ENCODE peak calls at places on chromosomes 11 and 22, in seven cellular contexts. One of them, this sample, is unnamed.

GRCh38 chr11:44223261-44223660 is 86.7 kb downstream of the ALX4 start:
- DNase-seq in coronary artery: no peak
- DNase-seq in endodermal cell: no peak
- DNase-seq in HFFc6: peak
- DNase-seq in bronchial epithelial cell: no peak
- DNase-seq in GM12865: no peak
- DNase-seq in BJ: no peak
- DNase-seq in this sample: no peak

GRCh38 chr22:43239102-43239875 is 52.4 kb upstream of the TTLL12 start:
- DNase-seq in HFFc6: no peak
- DNase-seq in endodermal cell: no peak
- DNase-seq in GM12865: no peak
- DNase-seq in BJ: no peak
- DNase-seq in bronchial epithelial cell: no peak
- DNase-seq in coronary artery: no peak
- DNase-seq in this sample: no peak

GRCh38 chr22:41762980-41763779 is 37.3 kb upstream of the CCDC134 start:
- DNase-seq in HFFc6: no peak
- DNase-seq in endodermal cell: peak
- DNase-seq in GM12865: peak
- DNase-seq in bronchial epithelial cell: peak
- DNase-seq in coronary artery: no peak
- DNase-seq in BJ: no peak
- DNase-seq in this sample: no peak

GRCh38 chr11:87281496-87281895 is 243.8 kb downstream of the TMEM135 start:
- DNase-seq in GM12865: no peak
- DNase-seq in bronchial epithelial cell: peak
- DNase-seq in coronary artery: no peak
- DNase-seq in HFFc6: peak
- DNase-seq in endodermal cell: no peak
- DNase-seq in BJ: no peak
- DNase-seq in this sample: no peak

GRCh38 chr11:35179466-35180135 is 40.6 kb downstream of the CD44 start:
- DNase-seq in HFFc6: peak
- DNase-seq in BJ: no peak
- DNase-seq in GM12865: no peak
- DNase-seq in endodermal cell: no peak
- DNase-seq in bronchial epithelial cell: no peak
- DNase-seq in coronary artery: no peak
- DNase-seq in this sample: no peak

GRCh38 chr11:65329944-65330403 is 3.7 kb upstream of the DPF2 start:
- DNase-seq in bronchial epithelial cell: peak
- DNase-seq in coronary artery: no peak
- DNase-seq in HFFc6: peak
- DNase-seq in GM12865: peak
- DNase-seq in BJ: no peak
- DNase-seq in endodermal cell: peak
- DNase-seq in this sample: peak

GRCh38 chr11:1888811-1889526 is 2.7 kb downstream of the PRR33 start:
- DNase-seq in coronary artery: no peak
- DNase-seq in GM12865: no peak
- DNase-seq in HFFc6: no peak
- DNase-seq in bronchial epithelial cell: no peak
- DNase-seq in endodermal cell: no peak
- DNase-seq in BJ: no peak
- DNase-seq in this sample: no peak

GRCh38 chr22:19119949-19120348 is 2.3 kb downstream of the DGCR2 start:
- DNase-seq in coronary artery: no peak
- DNase-seq in HFFc6: no peak
- DNase-seq in GM12865: no peak
- DNase-seq in BJ: no peak
- DNase-seq in bronchial epithelial cell: no peak
- DNase-seq in endodermal cell: no peak
- DNase-seq in this sample: no peak

GRCh38 chr11:59787816-59788215 is 22.8 kb downstream of the MRPL16 start:
- DNase-seq in endodermal cell: no peak
- DNase-seq in GM12865: no peak
- DNase-seq in bronchial epithelial cell: peak
- DNase-seq in HFFc6: peak
- DNase-seq in BJ: no peak
- DNase-seq in coronary artery: no peak
- DNase-seq in this sample: no peak

GRCh38 chr11:94938399-94939055 is 34.8 kb downstream of the CWC15 start:
- DNase-seq in HFFc6: peak
- DNase-seq in BJ: peak
- DNase-seq in endodermal cell: no peak
- DNase-seq in coronary artery: no peak
- DNase-seq in bronchial epithelial cell: no peak
- DNase-seq in GM12865: no peak
- DNase-seq in this sample: no peak

GRCh38 chr11:2581151-2581930 is 118.5 kb downstream of the KCNQ1OT1 start:
- DNase-seq in bronchial epithelial cell: no peak
- DNase-seq in coronary artery: peak
- DNase-seq in BJ: no peak
- DNase-seq in HFFc6: no peak
- DNase-seq in GM12865: no peak
- DNase-seq in endodermal cell: peak
- DNase-seq in this sample: no peak

GRCh38 chr11:10331548-10332289 is 26.8 kb downstream of the ADM start:
- DNase-seq in endodermal cell: no peak
- DNase-seq in GM12865: no peak
- DNase-seq in BJ: no peak
- DNase-seq in HFFc6: no peak
- DNase-seq in coronary artery: no peak
- DNase-seq in bronchial epithelial cell: no peak
- DNase-seq in this sample: no peak

GRCh38 chr11:72735495-72736027 is 16.6 kb downstream of the ARAP1 start:
- DNase-seq in BJ: no peak
- DNase-seq in bronchial epithelial cell: peak
- DNase-seq in coronary artery: no peak
- DNase-seq in GM12865: no peak
- DNase-seq in endodermal cell: peak
- DNase-seq in HFFc6: peak
- DNase-seq in this sample: no peak

GRCh38 chr22:49330421-49331222 is 497.1 kb downstream of the BRD1 start:
- DNase-seq in BJ: no peak
- DNase-seq in HFFc6: no peak
- DNase-seq in GM12865: no peak
- DNase-seq in bronchial epithelial cell: no peak
- DNase-seq in coronary artery: peak
- DNase-seq in endodermal cell: peak
- DNase-seq in this sample: no peak

GRCh38 chr11:8363924-8364323 is 100.2 kb upstream of the LMO1 start:
- DNase-seq in bronchial epithelial cell: no peak
- DNase-seq in HFFc6: no peak
- DNase-seq in coronary artery: no peak
- DNase-seq in BJ: no peak
- DNase-seq in endodermal cell: no peak
- DNase-seq in GM12865: no peak
- DNase-seq in this sample: no peak

GRCh38 chr11:112797653-112798293 is 163.4 kb upstream of the NCAM1 start:
- DNase-seq in coronary artery: peak
- DNase-seq in GM12865: peak
- DNase-seq in endodermal cell: peak
- DNase-seq in BJ: no peak
- DNase-seq in bronchial epithelial cell: peak
- DNase-seq in HFFc6: no peak
- DNase-seq in this sample: no peak

GRCh38 chr11:112797072-112797471 is 164.1 kb upstream of the NCAM1 start:
- DNase-seq in HFFc6: no peak
- DNase-seq in coronary artery: no peak
- DNase-seq in BJ: no peak
- DNase-seq in endodermal cell: peak
- DNase-seq in bronchial epithelial cell: no peak
- DNase-seq in GM12865: no peak
- DNase-seq in this sample: no peak

GRCh38 chr11:112806256-112806655 is 155.0 kb upstream of the NCAM1 start:
- DNase-seq in GM12865: no peak
- DNase-seq in HFFc6: no peak
- DNase-seq in BJ: no peak
- DNase-seq in coronary artery: no peak
- DNase-seq in bronchial epithelial cell: no peak
- DNase-seq in endodermal cell: no peak
- DNase-seq in this sample: no peak

GRCh38 chr11:112805658-112806057 is 155.6 kb upstream of the NCAM1 start:
- DNase-seq in GM12865: no peak
- DNase-seq in HFFc6: no peak
- DNase-seq in bronchial epithelial cell: peak
- DNase-seq in BJ: no peak
- DNase-seq in endodermal cell: no peak
- DNase-seq in coronary artery: no peak
- DNase-seq in this sample: no peak

DNA sequence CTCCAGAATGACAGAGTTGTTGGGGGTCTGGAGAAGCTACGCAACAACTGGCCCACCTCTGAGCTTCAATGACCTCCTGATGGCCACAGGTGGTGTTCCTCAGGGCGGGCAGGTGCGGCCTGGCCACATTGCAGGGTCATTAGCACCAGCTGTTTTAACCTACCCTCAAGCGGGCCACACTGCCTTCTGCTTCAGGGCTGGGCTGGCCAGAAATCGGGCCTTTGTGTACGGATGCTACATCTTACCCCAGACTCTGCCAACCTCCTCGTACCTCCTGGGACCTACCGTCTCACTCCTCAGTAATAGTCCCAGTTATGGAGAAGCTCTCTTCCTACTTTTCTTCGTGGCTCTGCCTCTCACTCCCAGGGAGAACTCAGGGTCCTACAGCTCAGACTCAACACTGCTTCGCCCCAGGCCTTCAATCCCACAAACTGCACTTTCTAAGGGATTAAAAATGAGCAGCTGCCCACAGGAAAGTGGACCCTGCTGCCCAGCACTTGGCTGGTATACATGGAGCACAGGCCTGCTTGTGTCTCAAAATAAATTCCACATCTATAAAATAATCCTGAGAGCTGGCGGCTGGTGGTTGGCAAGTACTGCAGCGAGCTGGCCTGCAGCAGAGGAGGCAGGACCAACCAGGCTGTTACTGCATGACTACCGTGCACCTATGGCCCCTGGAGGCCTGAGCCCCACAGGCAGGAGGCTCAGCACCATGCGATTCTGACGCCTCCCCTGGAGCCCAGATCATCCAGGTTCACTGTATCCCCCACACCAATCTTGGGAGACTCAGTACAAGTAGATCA is 159.7 kb upstream of the NCAM1 start:
- DNase-seq in coronary artery: peak
- DNase-seq in endodermal cell: no peak
- DNase-seq in GM12865: no peak
- DNase-seq in HFFc6: no peak
- DNase-seq in BJ: no peak
- DNase-seq in bronchial epithelial cell: no peak
- DNase-seq in this sample: no peak
- TF ChIP-seq CTCF in coronary artery: no peak
- TF ChIP-seq CTCF in endodermal cell: no peak
- TF ChIP-seq CTCF in GM12865: no peak
- TF ChIP-seq CTCF in HFFc6: no peak
- TF ChIP-seq CTCF in BJ: no peak
- TF ChIP-seq CTCF in bronchial epithelial cell: no peak
- TF ChIP-seq CTCF in this sample: no peak

GRCh38 chr11:79953629-79954028 is 512.8 kb upstream of the TENM4 start:
- DNase-seq in BJ: no peak
- DNase-seq in HFFc6: no peak
- DNase-seq in coronary artery: no peak
- DNase-seq in bronchial epithelial cell: no peak
- DNase-seq in endodermal cell: no peak
- DNase-seq in GM12865: no peak
- DNase-seq in this sample: no peak
- TF ChIP-seq CTCF in BJ: no peak
- TF ChIP-seq CTCF in HFFc6: peak
- TF ChIP-seq CTCF in coronary artery: no peak
- TF ChIP-seq CTCF in bronchial epithelial cell: no peak
- TF ChIP-seq CTCF in endodermal cell: peak
- TF ChIP-seq CTCF in GM12865: no peak
- TF ChIP-seq CTCF in this sample: no peak

GRCh38 chr11:88295028-88295427 is 42.5 kb downstream of the CTSC start:
- DNase-seq in GM12865: peak
- DNase-seq in endodermal cell: no peak
- DNase-seq in bronchial epithelial cell: no peak
- DNase-seq in coronary artery: no peak
- DNase-seq in HFFc6: no peak
- DNase-seq in BJ: no peak
- DNase-seq in this sample: no peak

GRCh38 chr11:88293931-88294330 is 43.6 kb downstream of the CTSC start:
- DNase-seq in BJ: no peak
- DNase-seq in endodermal cell: peak
- DNase-seq in GM12865: peak
- DNase-seq in bronchial epithelial cell: no peak
- DNase-seq in HFFc6: no peak
- DNase-seq in coronary artery: no peak
- DNase-seq in this sample: no peak

GRCh38 chr11:88297320-88298263 is 39.9 kb downstream of the CTSC start:
- DNase-seq in HFFc6: no peak
- DNase-seq in endodermal cell: peak
- DNase-seq in BJ: no peak
- DNase-seq in GM12865: no peak
- DNase-seq in bronchial epithelial cell: no peak
- DNase-seq in coronary artery: no peak
- DNase-seq in this sample: no peak

GRCh38 chr11:88288560-88288959 is 49.0 kb downstream of the CTSC start:
- DNase-seq in bronchial epithelial cell: peak
- DNase-seq in BJ: no peak
- DNase-seq in HFFc6: no peak
- DNase-seq in endodermal cell: no peak
- DNase-seq in GM12865: no peak
- DNase-seq in coronary artery: no peak
- DNase-seq in this sample: no peak

DNA sequence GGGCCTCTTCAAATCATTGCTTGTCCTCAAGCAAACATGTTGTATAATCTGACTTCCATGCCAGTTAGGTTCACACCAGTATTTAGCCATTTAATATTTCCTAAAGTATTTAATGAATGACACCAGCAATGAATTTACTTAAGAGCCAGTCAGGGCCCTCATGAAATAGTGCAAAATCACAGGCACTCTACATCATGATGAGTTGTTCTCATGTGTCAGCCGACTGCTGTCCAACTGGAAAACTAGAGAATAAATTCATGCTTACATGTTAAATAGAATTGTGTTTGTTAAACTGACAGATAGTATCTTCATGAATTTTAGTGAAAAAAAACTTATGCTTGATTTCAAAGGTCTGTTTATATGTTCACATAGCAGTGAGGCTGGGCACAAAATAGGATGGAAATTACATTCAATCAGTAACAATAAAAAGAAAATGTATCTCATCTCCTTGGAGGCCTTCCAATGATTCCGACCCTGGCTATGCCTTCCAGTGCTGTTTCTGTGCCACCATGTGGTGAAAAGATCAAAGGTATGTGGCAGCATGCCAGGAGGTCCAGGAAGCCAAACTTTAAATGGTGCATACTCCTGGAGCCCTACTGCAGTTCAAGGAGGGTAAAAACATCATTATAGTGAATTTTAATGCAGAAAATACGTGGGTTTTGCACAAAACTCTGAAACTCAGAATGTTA is 45.2 kb downstream of the CTSC start:
- DNase-seq in bronchial epithelial cell: peak
- DNase-seq in HFFc6: no peak
- DNase-seq in GM12865: no peak
- DNase-seq in BJ: no peak
- DNase-seq in coronary artery: no peak
- DNase-seq in endodermal cell: no peak
- DNase-seq in this sample: no peak
- TF ChIP-seq CTCF in bronchial epithelial cell: no peak
- TF ChIP-seq CTCF in HFFc6: no peak
- TF ChIP-seq CTCF in GM12865: no peak
- TF ChIP-seq CTCF in BJ: no peak
- TF ChIP-seq CTCF in coronary artery: no peak
- TF ChIP-seq CTCF in endodermal cell: no peak
- TF ChIP-seq CTCF in this sample: peak

GRCh38 chr11:112958670-112959069 is 2.5 kb upstream of the NCAM1 start:
- DNase-seq in HFFc6: peak
- DNase-seq in endodermal cell: no peak
- DNase-seq in BJ: peak
- DNase-seq in coronary artery: no peak
- DNase-seq in GM12865: no peak
- DNase-seq in bronchial epithelial cell: peak
- DNase-seq in this sample: no peak
- TF ChIP-seq CTCF in HFFc6: no peak
- TF ChIP-seq CTCF in endodermal cell: peak
- TF ChIP-seq CTCF in BJ: no peak
- TF ChIP-seq CTCF in coronary artery: no peak
- TF ChIP-seq CTCF in GM12865: no peak
- TF ChIP-seq CTCF in bronchial epithelial cell: no peak
- TF ChIP-seq CTCF in this sample: no peak